ENCODE peak calls at places on chromosomes 13 and 19, in seven cellular contexts. One of them, this sample, is unnamed.

GRCh38 chr19:7874080-7874856 is at the start of gene PRR36:
- DNase-seq in T-helper 2 cell: no peak
- DNase-seq in substantia nigra: peak; percentile 52
- DNase-seq in T-helper 9 cell: no peak
- DNase-seq in stimulated activated CD4-positive, alpha-beta T cell treated with anti-CD3 and anti-CD28 coated beads, Interleukin-2, amount 100 ng/mL, for 48 hours: no peak
- DNase-seq in central memory CD4-positive, alpha-beta T cell: no peak
- DNase-seq in endothelial cell of umbilical vein: peak; percentile 35
- DNase-seq in this sample: no peak

GRCh38 chr13:34391071-34391470 is 551.0 kb upstream of the NBEA start:
- DNase-seq in T-helper 2 cell: no peak
- DNase-seq in substantia nigra: no peak
- DNase-seq in T-helper 9 cell: no peak
- DNase-seq in stimulated activated CD4-positive, alpha-beta T cell treated with anti-CD3 and anti-CD28 coated beads, Interleukin-2, amount 100 ng/mL, for 48 hours: no peak
- DNase-seq in central memory CD4-positive, alpha-beta T cell: no peak
- DNase-seq in endothelial cell of umbilical vein: no peak
- DNase-seq in this sample: no peak

GRCh38 chr19:6030214-6030507 is 52.2 kb upstream of the RANBP3 start:
- DNase-seq in T-helper 2 cell: no peak
- DNase-seq in substantia nigra: no peak
- DNase-seq in T-helper 9 cell: no peak
- DNase-seq in stimulated activated CD4-positive, alpha-beta T cell treated with anti-CD3 and anti-CD28 coated beads, Interleukin-2, amount 100 ng/mL, for 48 hours: no peak
- DNase-seq in central memory CD4-positive, alpha-beta T cell: no peak
- DNase-seq in endothelial cell of umbilical vein: no peak
- DNase-seq in this sample: no peak

GRCh38 chr19:47609885-47610545 is 1.1 kb downstream of the BICRA start:
- DNase-seq in T-helper 2 cell: peak; percentile 48
- DNase-seq in substantia nigra: peak; percentile 47
- DNase-seq in T-helper 9 cell: peak; percentile 44
- DNase-seq in stimulated activated CD4-positive, alpha-beta T cell treated with anti-CD3 and anti-CD28 coated beads, Interleukin-2, amount 100 ng/mL, for 48 hours: peak; percentile 30
- DNase-seq in central memory CD4-positive, alpha-beta T cell: peak; percentile 46
- DNase-seq in endothelial cell of umbilical vein: peak; percentile 25
- DNase-seq in this sample: peak; percentile 23

GRCh38 chr19:17125728-17126677 is 50.4 kb downstream of the MYO9B start:
- DNase-seq in T-helper 2 cell: peak; percentile 67
- DNase-seq in substantia nigra: peak; percentile 62
- DNase-seq in T-helper 9 cell: peak; percentile 67
- DNase-seq in stimulated activated CD4-positive, alpha-beta T cell treated with anti-CD3 and anti-CD28 coated beads, Interleukin-2, amount 100 ng/mL, for 48 hours: peak; percentile 38
- DNase-seq in central memory CD4-positive, alpha-beta T cell: peak; percentile 85
- DNase-seq in endothelial cell of umbilical vein: no peak
- DNase-seq in this sample: peak; percentile 84

GRCh38 chr19:7641288-7642276 is 4.7 kb downstream of the STXBP2 start:
- DNase-seq in T-helper 2 cell: no peak
- DNase-seq in substantia nigra: no peak
- DNase-seq in T-helper 9 cell: no peak
- DNase-seq in stimulated activated CD4-positive, alpha-beta T cell treated with anti-CD3 and anti-CD28 coated beads, Interleukin-2, amount 100 ng/mL, for 48 hours: no peak
- DNase-seq in central memory CD4-positive, alpha-beta T cell: no peak
- DNase-seq in endothelial cell of umbilical vein: no peak
- DNase-seq in this sample: no peak

GRCh38 chr19:16244091-16244490 is 46.4 kb downstream of the AP1M1 start:
- DNase-seq in T-helper 2 cell: no peak
- DNase-seq in substantia nigra: no peak
- DNase-seq in T-helper 9 cell: no peak
- DNase-seq in stimulated activated CD4-positive, alpha-beta T cell treated with anti-CD3 and anti-CD28 coated beads, Interleukin-2, amount 100 ng/mL, for 48 hours: no peak
- DNase-seq in central memory CD4-positive, alpha-beta T cell: no peak
- DNase-seq in endothelial cell of umbilical vein: no peak
- DNase-seq in this sample: peak; percentile 70

GRCh38 chr13:106570354-106570822 is 2.5 kb upstream of the ARGLU1 start:
- DNase-seq in T-helper 2 cell: peak; percentile 77
- DNase-seq in substantia nigra: no peak
- DNase-seq in T-helper 9 cell: peak; percentile 40
- DNase-seq in stimulated activated CD4-positive, alpha-beta T cell treated with anti-CD3 and anti-CD28 coated beads, Interleukin-2, amount 100 ng/mL, for 48 hours: peak; percentile 26
- DNase-seq in central memory CD4-positive, alpha-beta T cell: peak; percentile 69
- DNase-seq in endothelial cell of umbilical vein: peak; percentile 90
- DNase-seq in this sample: no peak

GRCh38 chr19:31500921-31501320 is 151.7 kb upstream of the TSHZ3 start:
- DNase-seq in T-helper 2 cell: no peak
- DNase-seq in substantia nigra: no peak
- DNase-seq in T-helper 9 cell: no peak
- DNase-seq in stimulated activated CD4-positive, alpha-beta T cell treated with anti-CD3 and anti-CD28 coated beads, Interleukin-2, amount 100 ng/mL, for 48 hours: no peak
- DNase-seq in central memory CD4-positive, alpha-beta T cell: no peak
- DNase-seq in endothelial cell of umbilical vein: no peak
- DNase-seq in this sample: no peak

GRCh38 chr13:111202149-111202548 is 87.0 kb downstream of the ARHGEF7 start:
- DNase-seq in T-helper 2 cell: no peak
- DNase-seq in substantia nigra: no peak
- DNase-seq in T-helper 9 cell: no peak
- DNase-seq in stimulated activated CD4-positive, alpha-beta T cell treated with anti-CD3 and anti-CD28 coated beads, Interleukin-2, amount 100 ng/mL, for 48 hours: no peak
- DNase-seq in central memory CD4-positive, alpha-beta T cell: no peak
- DNase-seq in endothelial cell of umbilical vein: peak; percentile 79
- DNase-seq in this sample: no peak

GRCh38 chr19:55210120-55210493 is 806 bp upstream of the PTPRH start:
- DNase-seq in T-helper 2 cell: no peak
- DNase-seq in substantia nigra: no peak
- DNase-seq in T-helper 9 cell: no peak
- DNase-seq in stimulated activated CD4-positive, alpha-beta T cell treated with anti-CD3 and anti-CD28 coated beads, Interleukin-2, amount 100 ng/mL, for 48 hours: no peak
- DNase-seq in central memory CD4-positive, alpha-beta T cell: no peak
- DNase-seq in endothelial cell of umbilical vein: peak; percentile 78
- DNase-seq in this sample: no peak

GRCh38 chr13:45206340-45206739 is 5.5 kb upstream of the KCTD4 start:
- DNase-seq in T-helper 2 cell: no peak
- DNase-seq in substantia nigra: no peak
- DNase-seq in T-helper 9 cell: no peak
- DNase-seq in stimulated activated CD4-positive, alpha-beta T cell treated with anti-CD3 and anti-CD28 coated beads, Interleukin-2, amount 100 ng/mL, for 48 hours: no peak
- DNase-seq in central memory CD4-positive, alpha-beta T cell: no peak
- DNase-seq in endothelial cell of umbilical vein: peak; percentile 84
- DNase-seq in this sample: no peak

GRCh38 chr13:70408865-70409264 is 300.6 kb upstream of the KLHL1 start:
- DNase-seq in T-helper 2 cell: no peak
- DNase-seq in substantia nigra: no peak
- DNase-seq in T-helper 9 cell: no peak
- DNase-seq in stimulated activated CD4-positive, alpha-beta T cell treated with anti-CD3 and anti-CD28 coated beads, Interleukin-2, amount 100 ng/mL, for 48 hours: no peak
- DNase-seq in central memory CD4-positive, alpha-beta T cell: no peak
- DNase-seq in endothelial cell of umbilical vein: no peak
- DNase-seq in this sample: no peak

GRCh38 chr19:53333071-53333465 is 481 bp upstream of the ZNF845 start:
- DNase-seq in T-helper 2 cell: peak; percentile 23
- DNase-seq in substantia nigra: no peak
- DNase-seq in T-helper 9 cell: peak; percentile 8
- DNase-seq in stimulated activated CD4-positive, alpha-beta T cell treated with anti-CD3 and anti-CD28 coated beads, Interleukin-2, amount 100 ng/mL, for 48 hours: peak; percentile 7
- DNase-seq in central memory CD4-positive, alpha-beta T cell: no peak
- DNase-seq in endothelial cell of umbilical vein: no peak
- DNase-seq in this sample: no peak

GRCh38 chr13:21668665-21669599 is 1.9 kb upstream of the FGF9 start:
- DNase-seq in T-helper 2 cell: no peak
- DNase-seq in substantia nigra: no peak
- DNase-seq in T-helper 9 cell: peak; percentile 25
- DNase-seq in stimulated activated CD4-positive, alpha-beta T cell treated with anti-CD3 and anti-CD28 coated beads, Interleukin-2, amount 100 ng/mL, for 48 hours: no peak
- DNase-seq in central memory CD4-positive, alpha-beta T cell: peak; percentile 51
- DNase-seq in endothelial cell of umbilical vein: no peak
- DNase-seq in this sample: no peak

GRCh38 chr13:34035178-34035577 is 217.2 kb downstream of the RFC3 start:
- DNase-seq in T-helper 2 cell: no peak
- DNase-seq in substantia nigra: no peak
- DNase-seq in T-helper 9 cell: no peak
- DNase-seq in stimulated activated CD4-positive, alpha-beta T cell treated with anti-CD3 and anti-CD28 coated beads, Interleukin-2, amount 100 ng/mL, for 48 hours: no peak
- DNase-seq in central memory CD4-positive, alpha-beta T cell: no peak
- DNase-seq in endothelial cell of umbilical vein: no peak
- DNase-seq in this sample: no peak

GRCh38 chr19:55482967-55483671 is 1.9 kb upstream of the NAT14 start:
- DNase-seq in T-helper 2 cell: no peak
- DNase-seq in substantia nigra: no peak
- DNase-seq in T-helper 9 cell: no peak
- DNase-seq in stimulated activated CD4-positive, alpha-beta T cell treated with anti-CD3 and anti-CD28 coated beads, Interleukin-2, amount 100 ng/mL, for 48 hours: no peak
- DNase-seq in central memory CD4-positive, alpha-beta T cell: no peak
- DNase-seq in endothelial cell of umbilical vein: no peak
- DNase-seq in this sample: no peak

GRCh38 chr19:55647732-55648656 is at the start of gene CCDC106:
- DNase-seq in T-helper 2 cell: no peak
- DNase-seq in substantia nigra: peak; percentile 72
- DNase-seq in T-helper 9 cell: no peak
- DNase-seq in stimulated activated CD4-positive, alpha-beta T cell treated with anti-CD3 and anti-CD28 coated beads, Interleukin-2, amount 100 ng/mL, for 48 hours: no peak
- DNase-seq in central memory CD4-positive, alpha-beta T cell: peak; percentile 30
- DNase-seq in endothelial cell of umbilical vein: peak; percentile 71
- DNase-seq in this sample: peak; percentile 57

GRCh38 chr13:45393941-45394570 is 24.1 kb downstream of the SLC25A30 start:
- DNase-seq in T-helper 2 cell: peak; percentile 14
- DNase-seq in substantia nigra: peak; percentile 4
- DNase-seq in T-helper 9 cell: no peak
- DNase-seq in stimulated activated CD4-positive, alpha-beta T cell treated with anti-CD3 and anti-CD28 coated beads, Interleukin-2, amount 100 ng/mL, for 48 hours: no peak
- DNase-seq in central memory CD4-positive, alpha-beta T cell: no peak
- DNase-seq in endothelial cell of umbilical vein: peak; percentile 55
- DNase-seq in this sample: peak; percentile 27

GRCh38 chr19:5563941-5564612 is 3.7 kb downstream of the TINCR start:
- DNase-seq in T-helper 2 cell: no peak
- DNase-seq in substantia nigra: no peak
- DNase-seq in T-helper 9 cell: no peak
- DNase-seq in stimulated activated CD4-positive, alpha-beta T cell treated with anti-CD3 and anti-CD28 coated beads, Interleukin-2, amount 100 ng/mL, for 48 hours: no peak
- DNase-seq in central memory CD4-positive, alpha-beta T cell: no peak
- DNase-seq in endothelial cell of umbilical vein: no peak
- DNase-seq in this sample: no peak

GRCh38 chr19:18659281-18660050 is 22.6 kb downstream of the KLHL26 start:
- DNase-seq in T-helper 2 cell: no peak
- DNase-seq in substantia nigra: no peak
- DNase-seq in T-helper 9 cell: no peak
- DNase-seq in stimulated activated CD4-positive, alpha-beta T cell treated with anti-CD3 and anti-CD28 coated beads, Interleukin-2, amount 100 ng/mL, for 48 hours: no peak
- DNase-seq in central memory CD4-positive, alpha-beta T cell: no peak
- DNase-seq in endothelial cell of umbilical vein: no peak
- DNase-seq in this sample: no peak

GRCh38 chr19:32122258-32122657 is 223.2 kb upstream of the ZNF507 start:
- DNase-seq in T-helper 2 cell: no peak
- DNase-seq in substantia nigra: no peak
- DNase-seq in T-helper 9 cell: no peak
- DNase-seq in stimulated activated CD4-positive, alpha-beta T cell treated with anti-CD3 and anti-CD28 coated beads, Interleukin-2, amount 100 ng/mL, for 48 hours: no peak
- DNase-seq in central memory CD4-positive, alpha-beta T cell: no peak
- DNase-seq in endothelial cell of umbilical vein: no peak
- DNase-seq in this sample: no peak

GRCh38 chr13:111602874-111603273 is 282.4 kb downstream of the TEX29 start:
- DNase-seq in T-helper 2 cell: no peak
- DNase-seq in substantia nigra: no peak
- DNase-seq in T-helper 9 cell: no peak
- DNase-seq in stimulated activated CD4-positive, alpha-beta T cell treated with anti-CD3 and anti-CD28 coated beads, Interleukin-2, amount 100 ng/mL, for 48 hours: no peak
- DNase-seq in central memory CD4-positive, alpha-beta T cell: no peak
- DNase-seq in endothelial cell of umbilical vein: no peak
- DNase-seq in this sample: no peak

GRCh38 chr19:14536926-14537692 is 7.7 kb downstream of the TECR start:
- DNase-seq in T-helper 2 cell: peak; percentile 24
- DNase-seq in substantia nigra: no peak
- DNase-seq in T-helper 9 cell: no peak
- DNase-seq in stimulated activated CD4-positive, alpha-beta T cell treated with anti-CD3 and anti-CD28 coated beads, Interleukin-2, amount 100 ng/mL, for 48 hours: no peak
- DNase-seq in central memory CD4-positive, alpha-beta T cell: peak; percentile 19
- DNase-seq in endothelial cell of umbilical vein: peak; percentile 77
- DNase-seq in this sample: peak; percentile 81

GRCh38 chr19:45809643-45810159 is 5.4 kb downstream of the RSPH6A start:
- DNase-seq in T-helper 2 cell: no peak
- DNase-seq in substantia nigra: no peak
- DNase-seq in T-helper 9 cell: no peak
- DNase-seq in stimulated activated CD4-positive, alpha-beta T cell treated with anti-CD3 and anti-CD28 coated beads, Interleukin-2, amount 100 ng/mL, for 48 hours: no peak
- DNase-seq in central memory CD4-positive, alpha-beta T cell: no peak
- DNase-seq in endothelial cell of umbilical vein: peak; percentile 70
- DNase-seq in this sample: no peak

GRCh38 chr19:49355890-49356289 is 6.3 kb downstream of the TEAD2 start:
- DNase-seq in T-helper 2 cell: no peak
- DNase-seq in substantia nigra: no peak
- DNase-seq in T-helper 9 cell: no peak
- DNase-seq in stimulated activated CD4-positive, alpha-beta T cell treated with anti-CD3 and anti-CD28 coated beads, Interleukin-2, amount 100 ng/mL, for 48 hours: no peak
- DNase-seq in central memory CD4-positive, alpha-beta T cell: no peak
- DNase-seq in endothelial cell of umbilical vein: no peak
- DNase-seq in this sample: no peak

GRCh38 chr13:34589581-34589980 is 352.5 kb upstream of the NBEA start:
- DNase-seq in T-helper 2 cell: no peak
- DNase-seq in substantia nigra: no peak
- DNase-seq in T-helper 9 cell: no peak
- DNase-seq in stimulated activated CD4-positive, alpha-beta T cell treated with anti-CD3 and anti-CD28 coated beads, Interleukin-2, amount 100 ng/mL, for 48 hours: no peak
- DNase-seq in central memory CD4-positive, alpha-beta T cell: no peak
- DNase-seq in endothelial cell of umbilical vein: no peak
- DNase-seq in this sample: no peak

GRCh38 chr19:6745965-6746364 is 6.5 kb downstream of the TRIP10 start:
- DNase-seq in T-helper 2 cell: no peak
- DNase-seq in substantia nigra: no peak
- DNase-seq in T-helper 9 cell: no peak
- DNase-seq in stimulated activated CD4-positive, alpha-beta T cell treated with anti-CD3 and anti-CD28 coated beads, Interleukin-2, amount 100 ng/mL, for 48 hours: no peak
- DNase-seq in central memory CD4-positive, alpha-beta T cell: no peak
- DNase-seq in endothelial cell of umbilical vein: no peak
- DNase-seq in this sample: no peak

GRCh38 chr13:77874406-77874805 is 44.2 kb downstream of the EDNRB start:
- DNase-seq in T-helper 2 cell: no peak
- DNase-seq in substantia nigra: no peak
- DNase-seq in T-helper 9 cell: no peak
- DNase-seq in stimulated activated CD4-positive, alpha-beta T cell treated with anti-CD3 and anti-CD28 coated beads, Interleukin-2, amount 100 ng/mL, for 48 hours: no peak
- DNase-seq in central memory CD4-positive, alpha-beta T cell: no peak
- DNase-seq in endothelial cell of umbilical vein: peak; percentile 60
- DNase-seq in this sample: no peak

GRCh38 chr19:1445185-1445931 is 4.6 kb upstream of the APC2 start:
- DNase-seq in T-helper 2 cell: peak; percentile 61
- DNase-seq in substantia nigra: peak; percentile 77
- DNase-seq in T-helper 9 cell: peak; percentile 71
- DNase-seq in stimulated activated CD4-positive, alpha-beta T cell treated with anti-CD3 and anti-CD28 coated beads, Interleukin-2, amount 100 ng/mL, for 48 hours: peak; percentile 77
- DNase-seq in central memory CD4-positive, alpha-beta T cell: peak; percentile 67
- DNase-seq in endothelial cell of umbilical vein: peak; percentile 52
- DNase-seq in this sample: no peak

GRCh38 chr19:58044886-58045285 is 11.1 kb downstream of the ZSCAN1 start:
- DNase-seq in T-helper 2 cell: no peak
- DNase-seq in substantia nigra: no peak
- DNase-seq in T-helper 9 cell: no peak
- DNase-seq in stimulated activated CD4-positive, alpha-beta T cell treated with anti-CD3 and anti-CD28 coated beads, Interleukin-2, amount 100 ng/mL, for 48 hours: no peak
- DNase-seq in central memory CD4-positive, alpha-beta T cell: no peak
- DNase-seq in endothelial cell of umbilical vein: no peak
- DNase-seq in this sample: no peak

GRCh38 chr13:41428155-41428554 is 29.2 kb upstream of the RGCC start:
- DNase-seq in T-helper 2 cell: peak; percentile 22
- DNase-seq in substantia nigra: no peak
- DNase-seq in T-helper 9 cell: peak; percentile 20
- DNase-seq in stimulated activated CD4-positive, alpha-beta T cell treated with anti-CD3 and anti-CD28 coated beads, Interleukin-2, amount 100 ng/mL, for 48 hours: no peak
- DNase-seq in central memory CD4-positive, alpha-beta T cell: no peak
- DNase-seq in endothelial cell of umbilical vein: no peak
- DNase-seq in this sample: no peak